ENCODE peak calls at places on chromosomes 5 and 9, in seven cellular contexts. M, G, W, D, F, O and L are unnamed samples.

GRCh38 chr5:7686794-7687193 is 164.1 kb downstream of the CFAP90 start:
- DNase-seq in M (no peak), G (no peak), W (peak; percentile 55), D (no peak), F (no peak), O (no peak), L (no peak)

GRCh38 chr9:124284940-124285441 is 27.2 kb downstream of the NEK6 start:
- DNase-seq in M (peak; percentile 40), G (peak; percentile 83), W (no peak), D (no peak), F (no peak), O (no peak), L (no peak)

GRCh38 chr9:2761424-2761823 is 44.1 kb downstream of the KCNV2 start:
- DNase-seq in M (no peak), G (no peak), W (no peak), D (peak; percentile 24), F (no peak), O (no peak), L (no peak)

GRCh38 chr5:61200582-61201155 is 38.4 kb upstream of the SMIM15 start:
- DNase-seq in M (no peak), G (peak; percentile 27), W (peak; percentile 45), D (no peak), F (no peak), O (peak; percentile 39), L (no peak)

GRCh38 chr5:14581333-14581890 is at the start of gene OTULINL:
- DNase-seq in M (peak; percentile 81), G (peak; percentile 72), W (no peak), D (peak; percentile 81), F (peak; percentile 99), O (peak; percentile 96), L (peak; percentile 92)

GRCh38 chr5:176647870-176648466 is 684 bp downstream of the TSPAN17 start:
- DNase-seq in M (peak; percentile 47), G (peak; percentile 17), W (no peak), D (no peak), F (peak; percentile 67), O (peak; percentile 85), L (peak; percentile 53)

GRCh38 chr5:93044860-93045666 is 536.0 kb downstream of the NR2F1-AS1 start:
- DNase-seq in M (no peak), G (no peak), W (no peak), D (no peak), F (no peak), O (no peak), L (no peak)

GRCh38 chr9:2290382-2290781 is 275.2 kb downstream of the SMARCA2 start:
- DNase-seq in M (no peak), G (no peak), W (no peak), D (no peak), F (no peak), O (no peak), L (no peak)

GRCh38 chr5:92527311-92528078 is 1053.5 kb downstream of the NR2F1-AS1 start:
- DNase-seq in M (peak; percentile 72), G (peak; percentile 49), W (no peak), D (peak; percentile 62), F (no peak), O (no peak), L (peak; percentile 58)

GRCh38 chr5:181204561-181205401 is at the start of gene TRIM7:
- DNase-seq in M (peak; percentile 70), G (peak; percentile 30), W (no peak), D (no peak), F (peak; percentile 66), O (peak; percentile 87), L (peak; percentile 75)

GRCh38 chr9:23672121-23672520 is 153.9 kb downstream of the ELAVL2 start:
- DNase-seq in M (no peak), G (no peak), W (no peak), D (no peak), F (no peak), O (no peak), L (no peak)

GRCh38 chr5:159022178-159022556 is 77.5 kb downstream of the EBF1 start:
- DNase-seq in M (peak; percentile 96), G (peak; percentile 78), W (no peak), D (no peak), F (no peak), O (peak; percentile 88), L (no peak)

GRCh38 chr5:14676320-14676719 is 11.8 kb downstream of the OTULIN start:
- DNase-seq in M (peak; percentile 52), G (peak; percentile 68), W (no peak), D (no peak), F (no peak), O (no peak), L (no peak)

GRCh38 chr5:36665638-36666037 is 59.2 kb downstream of the SLC1A3 start:
- DNase-seq in M (no peak), G (no peak), W (no peak), D (no peak), F (no peak), O (no peak), L (no peak)

GRCh38 chr9:21779397-21779796 is 23.0 kb upstream of the MTAP start:
- DNase-seq in M (peak; percentile 60), G (peak; percentile 55), W (no peak), D (no peak), F (no peak), O (no peak), L (peak; percentile 46)

GRCh38 chr9:21782207-21782606 is 20.2 kb upstream of the MTAP start:
- DNase-seq in M (peak; percentile 40), G (peak; percentile 63), W (no peak), D (no peak), F (no peak), O (no peak), L (no peak)

GRCh38 chr9:21777701-21778100 is 24.7 kb upstream of the MTAP start:
- DNase-seq in M (peak; percentile 89), G (peak; percentile 97), W (no peak), D (no peak), F (no peak), O (no peak), L (peak; percentile 72)

GRCh38 chr9:21778300-21778699 is 24.1 kb upstream of the MTAP start:
- DNase-seq in M (peak; percentile 60), G (peak; percentile 74), W (no peak), D (no peak), F (no peak), O (no peak), L (peak; percentile 31)

GRCh38 chr9:21781656-21782055 is 20.8 kb upstream of the MTAP start:
- DNase-seq in M (no peak), G (peak; percentile 32), W (no peak), D (no peak), F (no peak), O (no peak), L (no peak)
- H3K9ac ChIP-seq in M (no peak overlapping the region), G (no peak overlapping the region), W (no peak overlapping the region), D (no peak overlapping the region), F (no peak overlapping the region), O (no peak overlapping the region), L (no peak overlapping the region)

DNA sequence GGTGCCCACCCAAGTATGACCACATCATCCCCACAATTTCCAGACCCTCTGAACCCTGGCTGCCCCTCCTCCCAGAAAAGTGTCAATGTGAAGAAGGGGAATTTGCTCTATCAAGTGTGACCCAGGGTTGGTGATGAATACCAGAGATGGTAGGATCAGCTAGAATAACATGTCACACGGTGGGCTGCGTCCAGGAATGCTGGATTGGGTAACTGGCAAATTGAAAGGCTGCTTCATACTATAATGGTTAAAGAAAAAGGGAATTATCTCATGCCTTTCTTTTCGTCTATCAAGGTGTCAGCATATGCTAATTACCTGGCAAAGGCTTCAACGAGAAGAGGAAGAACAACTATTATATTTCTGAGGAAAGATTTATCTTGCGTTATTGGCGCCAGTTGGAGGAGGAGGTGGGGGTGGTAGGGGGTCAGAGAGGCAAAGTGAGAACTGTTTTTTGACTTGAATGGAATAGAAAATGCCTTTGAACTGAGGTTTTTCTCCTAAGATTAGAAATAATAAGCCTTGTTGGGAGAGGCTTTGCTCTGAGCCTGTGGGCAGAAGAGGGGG is 27.8 kb upstream of the ARAP3 start:
- DNase-seq in M (no peak), G (no peak), W (no peak), D (no peak), F (no peak), O (no peak), L (no peak)
- H3K9me3 ChIP-seq in M (no peaks in the 10 kb centered on the region), G (no peaks in the 10 kb centered on the region), W (no peaks in the 10 kb centered on the region), D (no peaks in the 10 kb centered on the region), F (no peaks in the 10 kb centered on the region), O (no peaks in the 10 kb centered on the region), L (no peaks in the 10 kb centered on the region)

DNA sequence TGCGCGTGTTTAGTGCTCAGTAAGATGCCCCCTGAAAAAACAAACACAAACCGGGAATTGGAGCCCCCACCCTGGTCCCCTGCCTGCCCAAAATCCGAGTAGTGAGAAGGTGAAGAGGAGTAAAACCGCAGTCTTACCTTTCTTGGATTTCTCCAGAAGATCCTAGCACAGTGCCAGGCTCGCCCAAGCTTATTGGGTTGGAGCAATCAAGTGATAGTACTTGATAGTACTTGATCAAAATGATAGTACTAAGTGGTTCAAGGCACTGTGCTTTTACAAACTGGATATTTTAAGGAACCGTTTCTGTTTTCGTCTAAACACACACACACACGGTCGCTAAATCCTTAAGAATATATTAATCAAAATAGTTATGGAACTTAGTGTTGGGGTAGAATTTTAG is 2.8 kb upstream of the TRAF1 start:
- DNase-seq in M (no peak), G (no peak), W (no peak), D (no peak), F (no peak), O (no peak), L (no peak)
- H3K9ac ChIP-seq in M (peak overlapping the region; percentile 72), G (peak overlapping the region; percentile 62), W (peak overlapping the region; percentile 92), D (peak overlapping the region; percentile 83), F (no peak overlapping the region), O (peak overlapping the region; percentile 78), L (peak overlapping the region; percentile 90)

DNA sequence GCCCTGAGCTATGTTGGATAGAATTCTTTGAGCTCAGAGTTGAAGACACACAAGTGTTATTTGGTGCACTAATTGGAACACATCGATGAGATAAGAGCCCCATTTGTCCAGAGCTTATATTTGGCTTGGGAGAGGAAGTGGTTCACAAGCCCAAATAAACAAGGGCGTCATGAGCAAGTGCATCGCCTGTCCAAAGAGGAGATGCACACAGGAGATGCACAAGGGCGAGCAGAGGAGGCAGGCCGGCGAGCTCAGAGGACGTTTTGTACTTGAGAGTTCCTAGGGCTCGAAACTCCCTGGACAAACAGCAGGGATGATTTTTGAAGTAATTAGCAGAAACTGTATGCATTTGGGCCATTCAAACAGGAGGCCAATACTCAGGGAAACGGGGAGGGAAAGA is 212.8 kb upstream of the IRX1 start:
- DNase-seq in M (no peak), G (no peak), W (no peak), D (no peak), F (no peak), O (no peak), L (no peak)
- H3K9me3 ChIP-seq in M (no peaks in the 10 kb centered on the region), G (no peaks in the 10 kb centered on the region), W (peaks cover 19% of the 10 kb centered on the region), D (no peaks in the 10 kb centered on the region), F (no peaks in the 10 kb centered on the region), O (no peaks in the 10 kb centered on the region), L (no peaks in the 10 kb centered on the region)

DNA sequence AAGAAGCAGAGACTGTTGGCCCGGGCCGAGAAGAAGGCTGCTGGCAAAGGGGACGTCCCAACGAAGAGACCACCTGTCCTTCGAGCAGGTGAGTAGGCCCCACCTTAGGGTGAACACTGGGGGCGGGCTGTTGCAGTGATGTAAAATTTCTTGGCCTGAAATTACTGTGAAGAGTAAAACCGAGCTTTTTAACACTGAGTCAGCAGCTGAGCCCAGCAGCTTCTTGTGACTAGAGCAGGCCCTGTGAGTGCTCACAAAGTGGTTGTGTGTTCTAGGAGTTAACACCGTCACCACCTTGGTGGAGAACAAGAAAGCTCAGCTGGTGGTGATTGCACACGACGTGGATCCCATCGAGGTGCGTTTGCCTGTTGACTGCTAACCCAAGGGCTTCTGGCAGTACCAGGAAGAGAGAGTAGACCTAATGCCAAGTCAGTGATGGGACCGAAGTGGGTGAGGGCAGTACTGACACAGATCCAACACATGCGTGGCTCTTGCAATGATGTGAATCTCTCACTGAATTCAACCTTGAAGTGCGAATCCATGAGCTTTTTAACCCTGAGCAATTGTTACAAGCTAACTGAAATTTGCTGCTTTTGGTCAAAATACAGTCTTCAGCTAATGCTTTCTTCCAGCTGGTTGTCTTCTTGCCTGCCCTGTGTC is 2.1 kb downstream of the RPL7A start:
- DNase-seq in M (peak; percentile 56), G (no peak), W (no peak), D (no peak), F (no peak), O (peak; percentile 27), L (no peak)
- H3K9ac ChIP-seq in M (peak overlapping the region; percentile 99), G (no peak overlapping the region), W (peak overlapping the region; percentile 95), D (no peak overlapping the region), F (peak overlapping the region; percentile 100), O (no peak overlapping the region), L (peak overlapping the region; percentile 99)